ENCODE peak calls at places on chromosomes 1 and 21, in eight cellular contexts. One of them, this sample, is unnamed.
A peak's percentile ranks its signal among the peaks of the same experiment; 100 is the strongest.

GRCh38 chr1:208510192-208510952 is 266.2 kb upstream of the PLXNA2 start:
- DNase-seq in pancreas: no peak
- DNase-seq in heart left ventricle: no peak
- DNase-seq in esophagus squamous epithelium: no peak
- DNase-seq in PC-3: peak; percentile 97
- DNase-seq in colonic mucosa: no peak
- DNase-seq in neural progenitor cell: no peak
- DNase-seq in ovary: no peak
- DNase-seq in this sample: peak; percentile 96

GRCh38 chr21:9839011-9839661 is 682.2 kb upstream of the TPTE start:
- DNase-seq in pancreas: peak; percentile 37
- DNase-seq in heart left ventricle: no peak
- DNase-seq in esophagus squamous epithelium: no peak
- DNase-seq in PC-3: peak; percentile 1
- DNase-seq in colonic mucosa: no peak
- DNase-seq in neural progenitor cell: no peak
- DNase-seq in ovary: no peak
- DNase-seq in this sample: no peak

GRCh38 chr1:38941527-38942019 is at the start of gene RHBDL2:
- DNase-seq in pancreas: peak; percentile 59
- DNase-seq in heart left ventricle: peak; percentile 54
- DNase-seq in esophagus squamous epithelium: no peak
- DNase-seq in PC-3: peak; percentile 85
- DNase-seq in colonic mucosa: peak; percentile 91
- DNase-seq in neural progenitor cell: peak; percentile 25
- DNase-seq in ovary: peak; percentile 40
- DNase-seq in this sample: peak; percentile 84

GRCh38 chr1:219710529-219711194 is 97.8 kb upstream of the ZC3H11B start:
- DNase-seq in pancreas: no peak
- DNase-seq in heart left ventricle: no peak
- DNase-seq in esophagus squamous epithelium: no peak
- DNase-seq in PC-3: peak; percentile 98
- DNase-seq in colonic mucosa: no peak
- DNase-seq in neural progenitor cell: no peak
- DNase-seq in ovary: no peak
- DNase-seq in this sample: peak; percentile 45

GRCh38 chr1:15350551-15351200 is 59.0 kb upstream of the EFHD2 start:
- DNase-seq in pancreas: no peak
- DNase-seq in heart left ventricle: no peak
- DNase-seq in esophagus squamous epithelium: no peak
- DNase-seq in PC-3: no peak
- DNase-seq in colonic mucosa: peak; percentile 88
- DNase-seq in neural progenitor cell: no peak
- DNase-seq in ovary: no peak
- DNase-seq in this sample: no peak

GRCh38 chr1:22628698-22629444 is 7.6 kb upstream of the C1QA start:
- DNase-seq in pancreas: no peak
- DNase-seq in heart left ventricle: no peak
- DNase-seq in esophagus squamous epithelium: no peak
- DNase-seq in PC-3: peak; percentile 20
- DNase-seq in colonic mucosa: no peak
- DNase-seq in neural progenitor cell: no peak
- DNase-seq in ovary: no peak
- DNase-seq in this sample: no peak

GRCh38 chr1:17232759-17233661 is 15.9 kb upstream of the PADI3 start:
- DNase-seq in pancreas: no peak
- DNase-seq in heart left ventricle: no peak
- DNase-seq in esophagus squamous epithelium: no peak
- DNase-seq in PC-3: peak; percentile 96
- DNase-seq in colonic mucosa: peak; percentile 67
- DNase-seq in neural progenitor cell: no peak
- DNase-seq in ovary: no peak
- DNase-seq in this sample: peak; percentile 93

GRCh38 chr1:211939876-211940468 is 95.4 kb downstream of the INTS7 start:
- DNase-seq in pancreas: no peak
- DNase-seq in heart left ventricle: no peak
- DNase-seq in esophagus squamous epithelium: no peak
- DNase-seq in PC-3: no peak
- DNase-seq in colonic mucosa: no peak
- DNase-seq in neural progenitor cell: no peak
- DNase-seq in ovary: no peak
- DNase-seq in this sample: no peak

GRCh38 chr1:30900486-30900885 is 8.1 kb downstream of the SDC3 start:
- DNase-seq in pancreas: no peak
- DNase-seq in heart left ventricle: no peak
- DNase-seq in esophagus squamous epithelium: no peak
- DNase-seq in PC-3: no peak
- DNase-seq in colonic mucosa: no peak
- DNase-seq in neural progenitor cell: no peak
- DNase-seq in ovary: no peak
- DNase-seq in this sample: no peak

GRCh38 chr1:110262846-110263631 is 52.9 kb downstream of the KCNC4 start:
- DNase-seq in pancreas: no peak
- DNase-seq in heart left ventricle: no peak
- DNase-seq in esophagus squamous epithelium: no peak
- DNase-seq in PC-3: no peak
- DNase-seq in colonic mucosa: no peak
- DNase-seq in neural progenitor cell: no peak
- DNase-seq in ovary: no peak
- DNase-seq in this sample: no peak

GRCh38 chr1:17587693-17588047 is 48.2 kb downstream of the ARHGEF10L start:
- DNase-seq in pancreas: no peak
- DNase-seq in heart left ventricle: no peak
- DNase-seq in esophagus squamous epithelium: no peak
- DNase-seq in PC-3: peak; percentile 23
- DNase-seq in colonic mucosa: no peak
- DNase-seq in neural progenitor cell: peak; percentile 67
- DNase-seq in ovary: no peak
- DNase-seq in this sample: peak; percentile 30

GRCh38 chr1:207084701-207085180 is 3.9 kb upstream of the C4BPB start:
- DNase-seq in pancreas: peak; percentile 28
- DNase-seq in heart left ventricle: peak; percentile 38
- DNase-seq in esophagus squamous epithelium: no peak
- DNase-seq in PC-3: peak; percentile 95
- DNase-seq in colonic mucosa: peak; percentile 70
- DNase-seq in neural progenitor cell: peak; percentile 78
- DNase-seq in ovary: no peak
- DNase-seq in this sample: peak; percentile 90

GRCh38 chr21:44762221-44763049 is 39.2 kb downstream of the UBE2G2 start:
- DNase-seq in pancreas: no peak
- DNase-seq in heart left ventricle: no peak
- DNase-seq in esophagus squamous epithelium: no peak
- DNase-seq in PC-3: no peak
- DNase-seq in colonic mucosa: no peak
- DNase-seq in neural progenitor cell: no peak
- DNase-seq in ovary: no peak
- DNase-seq in this sample: no peak

GRCh38 chr1:40476924-40477679 is at the start of gene ZFP69:
- DNase-seq in pancreas: peak; percentile 70
- DNase-seq in heart left ventricle: peak; percentile 80
- DNase-seq in esophagus squamous epithelium: peak; percentile 8
- DNase-seq in PC-3: no peak
- DNase-seq in colonic mucosa: peak; percentile 71
- DNase-seq in neural progenitor cell: peak; percentile 83
- DNase-seq in ovary: peak; percentile 78
- DNase-seq in this sample: peak; percentile 21
- TF ChIP-seq CTCF in pancreas: no peak
- TF ChIP-seq CTCF in heart left ventricle: no peak
- TF ChIP-seq CTCF in esophagus squamous epithelium: no peak
- TF ChIP-seq CTCF in PC-3: no peak
- TF ChIP-seq CTCF in colonic mucosa: no peak
- TF ChIP-seq CTCF in neural progenitor cell: no peak
- TF ChIP-seq CTCF in ovary: no peak
- TF ChIP-seq CTCF in this sample: no peak

GRCh38 chr1:156413310-156414246 is 44.6 kb downstream of the RHBG start:
- DNase-seq in pancreas: no peak
- DNase-seq in heart left ventricle: no peak
- DNase-seq in esophagus squamous epithelium: no peak
- DNase-seq in PC-3: no peak
- DNase-seq in colonic mucosa: no peak
- DNase-seq in neural progenitor cell: no peak
- DNase-seq in ovary: no peak
- DNase-seq in this sample: no peak
- TF ChIP-seq CTCF in pancreas: no peak
- TF ChIP-seq CTCF in heart left ventricle: no peak
- TF ChIP-seq CTCF in esophagus squamous epithelium: no peak
- TF ChIP-seq CTCF in PC-3: no peak
- TF ChIP-seq CTCF in colonic mucosa: no peak
- TF ChIP-seq CTCF in neural progenitor cell: no peak
- TF ChIP-seq CTCF in ovary: no peak
- TF ChIP-seq CTCF in this sample: no peak

DNA sequence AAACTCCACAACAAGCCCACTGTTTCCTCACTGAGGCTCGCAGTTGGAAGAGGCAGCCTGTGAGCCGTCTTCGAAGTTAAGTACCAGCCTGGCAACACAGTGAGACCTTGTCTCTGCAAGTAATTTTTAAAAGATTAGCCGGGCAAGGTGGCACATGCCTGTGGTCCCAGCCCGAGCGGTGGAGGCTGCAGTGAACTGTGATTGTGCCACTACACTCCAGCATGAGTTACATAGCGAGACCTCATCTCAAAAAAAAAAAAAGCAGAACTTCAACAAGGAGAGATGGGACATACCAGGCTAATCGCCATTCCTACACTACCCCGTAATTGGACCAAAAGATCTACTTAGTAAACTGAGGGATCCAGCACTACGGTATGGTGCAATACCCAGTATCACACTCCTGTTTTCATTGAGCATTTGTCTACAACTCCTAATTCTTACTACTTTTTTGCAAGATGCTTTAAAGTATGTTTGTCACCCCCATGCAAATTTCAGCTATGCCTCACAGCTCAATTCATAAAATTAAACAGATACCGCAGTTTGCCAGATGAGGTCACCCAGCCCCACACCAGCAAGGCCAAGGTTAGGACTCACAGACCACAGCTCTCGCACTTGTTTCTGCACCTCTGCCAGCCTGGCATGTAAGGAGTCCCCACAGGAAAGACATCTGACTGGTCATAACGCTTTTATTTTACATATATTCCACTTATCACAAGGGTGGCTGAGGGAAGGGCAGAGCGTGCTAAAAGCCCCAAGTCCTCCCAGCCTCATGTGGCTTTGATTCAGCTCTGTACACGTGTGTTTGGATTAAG is 21.0 kb downstream of the SDE2 start:
- DNase-seq in pancreas: peak; percentile 50
- DNase-seq in heart left ventricle: no peak
- DNase-seq in esophagus squamous epithelium: no peak
- DNase-seq in PC-3: no peak
- DNase-seq in colonic mucosa: no peak
- DNase-seq in neural progenitor cell: no peak
- DNase-seq in ovary: no peak
- DNase-seq in this sample: no peak
- TF ChIP-seq CTCF in pancreas: no peak
- TF ChIP-seq CTCF in heart left ventricle: no peak
- TF ChIP-seq CTCF in esophagus squamous epithelium: no peak
- TF ChIP-seq CTCF in PC-3: no peak
- TF ChIP-seq CTCF in colonic mucosa: no peak
- TF ChIP-seq CTCF in neural progenitor cell: no peak
- TF ChIP-seq CTCF in ovary: no peak
- TF ChIP-seq CTCF in this sample: no peak

GRCh38 chr1:94329986-94330385 is 88.2 kb upstream of the ABCD3 start:
- DNase-seq in pancreas: no peak
- DNase-seq in heart left ventricle: peak; percentile 22
- DNase-seq in esophagus squamous epithelium: no peak
- DNase-seq in PC-3: peak; percentile 31
- DNase-seq in colonic mucosa: no peak
- DNase-seq in neural progenitor cell: peak; percentile 47
- DNase-seq in ovary: no peak
- DNase-seq in this sample: peak; percentile 56
- TF ChIP-seq CTCF in pancreas: no peak
- TF ChIP-seq CTCF in heart left ventricle: peak; percentile 23
- TF ChIP-seq CTCF in esophagus squamous epithelium: peak; percentile 32
- TF ChIP-seq CTCF in PC-3: peak; percentile 56
- TF ChIP-seq CTCF in colonic mucosa: no peak
- TF ChIP-seq CTCF in neural progenitor cell: peak; percentile 48
- TF ChIP-seq CTCF in ovary: no peak
- TF ChIP-seq CTCF in this sample: peak; percentile 38

DNA sequence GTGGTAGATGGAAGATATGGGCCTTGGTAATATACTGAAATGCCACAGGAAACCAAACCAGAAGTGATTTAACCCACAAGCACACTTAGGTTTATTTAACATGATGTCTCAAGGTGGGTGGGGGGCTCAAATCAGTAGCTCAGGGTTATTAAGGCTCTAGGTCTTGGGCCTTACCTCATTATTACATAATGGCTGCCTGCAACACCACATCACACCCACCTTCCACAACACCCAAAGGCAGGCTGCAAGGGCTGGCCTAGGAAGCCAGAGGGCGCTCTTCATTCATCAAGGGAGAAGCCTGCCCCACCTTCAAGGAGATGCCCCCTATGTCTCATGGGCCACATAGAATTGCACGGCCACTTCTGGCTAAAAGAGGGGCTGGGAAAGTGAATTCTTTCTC is 6.0 kb downstream of the TFF1 start:
- DNase-seq in pancreas: no peak
- DNase-seq in heart left ventricle: no peak
- DNase-seq in esophagus squamous epithelium: no peak
- DNase-seq in PC-3: peak; percentile 25
- DNase-seq in colonic mucosa: no peak
- DNase-seq in neural progenitor cell: no peak
- DNase-seq in ovary: no peak
- DNase-seq in this sample: no peak
- TF ChIP-seq CTCF in pancreas: no peak
- TF ChIP-seq CTCF in heart left ventricle: no peak
- TF ChIP-seq CTCF in esophagus squamous epithelium: no peak
- TF ChIP-seq CTCF in PC-3: peak; percentile 72
- TF ChIP-seq CTCF in colonic mucosa: no peak
- TF ChIP-seq CTCF in neural progenitor cell: no peak
- TF ChIP-seq CTCF in ovary: no peak
- TF ChIP-seq CTCF in this sample: no peak

DNA sequence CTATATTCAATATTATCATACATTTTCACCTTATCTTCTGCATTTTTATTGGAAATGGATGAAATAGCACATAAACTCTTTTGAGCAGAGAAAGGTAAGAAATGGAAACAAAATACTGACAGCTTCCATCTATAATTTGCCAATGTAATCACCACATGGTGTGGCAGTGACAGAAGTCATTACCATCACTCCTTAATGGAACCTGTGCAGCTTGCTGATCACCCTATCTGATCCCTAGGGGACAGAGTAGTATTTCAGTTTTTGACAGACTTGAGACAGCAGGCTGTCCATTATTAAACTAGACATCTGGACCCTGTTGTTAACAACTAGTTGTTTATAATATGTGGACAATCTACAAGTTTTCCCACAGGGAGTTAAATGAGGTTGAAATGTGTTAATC is 9.3 kb downstream of the KCNT2 start:
- DNase-seq in pancreas: no peak
- DNase-seq in heart left ventricle: no peak
- DNase-seq in esophagus squamous epithelium: no peak
- DNase-seq in PC-3: no peak
- DNase-seq in colonic mucosa: no peak
- DNase-seq in neural progenitor cell: no peak
- DNase-seq in ovary: no peak
- DNase-seq in this sample: no peak
- TF ChIP-seq CTCF in pancreas: no peak
- TF ChIP-seq CTCF in heart left ventricle: no peak
- TF ChIP-seq CTCF in esophagus squamous epithelium: no peak
- TF ChIP-seq CTCF in PC-3: no peak
- TF ChIP-seq CTCF in colonic mucosa: no peak
- TF ChIP-seq CTCF in neural progenitor cell: no peak
- TF ChIP-seq CTCF in ovary: no peak
- TF ChIP-seq CTCF in this sample: no peak

DNA sequence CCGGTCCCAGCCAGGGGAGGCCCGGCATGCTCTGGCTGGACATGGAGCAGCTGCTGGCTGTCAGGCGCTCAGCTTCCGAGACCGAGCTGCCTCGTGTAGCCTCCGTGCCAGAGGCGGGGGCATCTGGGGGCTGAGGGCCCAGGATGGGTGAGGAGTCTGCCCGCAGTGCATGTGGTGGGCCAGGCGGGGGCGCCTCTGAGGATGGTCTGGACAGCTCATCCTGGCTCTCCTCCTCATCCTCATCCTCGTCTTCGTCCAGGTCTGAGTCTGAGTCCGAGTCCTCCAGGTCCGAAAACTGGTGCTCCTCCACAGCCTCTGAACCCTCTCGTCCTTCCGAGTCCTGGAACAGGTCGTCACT is 28.9 kb upstream of the EDN2 start:
- DNase-seq in pancreas: no peak
- DNase-seq in heart left ventricle: no peak
- DNase-seq in esophagus squamous epithelium: no peak
- DNase-seq in PC-3: no peak
- DNase-seq in colonic mucosa: no peak
- DNase-seq in neural progenitor cell: peak; percentile 53
- DNase-seq in ovary: no peak
- DNase-seq in this sample: no peak
- TF ChIP-seq CTCF in pancreas: no peak
- TF ChIP-seq CTCF in heart left ventricle: peak; percentile 32
- TF ChIP-seq CTCF in esophagus squamous epithelium: no peak
- TF ChIP-seq CTCF in PC-3: peak; percentile 56
- TF ChIP-seq CTCF in colonic mucosa: peak; percentile 19
- TF ChIP-seq CTCF in neural progenitor cell: peak; percentile 62
- TF ChIP-seq CTCF in ovary: no peak
- TF ChIP-seq CTCF in this sample: peak; percentile 30